ENCODE peak calls at places on chromosomes 7 and 10, in ten cellular contexts. P is endodermal cell, T is tibial artery, I is astrocyte of the spinal cord, M is OCI-LY7, D is endothelial cell, Q is upper lobe of right lung, A is RWPE1, O is GM06990, N is SK-N-SH. X is an unnamed sample.

GRCh38 chr10:46026106-46026505 is 4.3 kb downstream of the NCOA4 start:
- DNase-seq in P (no peak), T (no peak), I (no peak), M (no peak), D (no peak), Q (no peak), A (no peak), O (no peak), N (no peak), X (no peak)

GRCh38 chr7:85191383-85191782 is 4.5 kb upstream of the SEMA3D start:
- DNase-seq in P (no peak), T (no peak), I (peak), M (peak), D (no peak), Q (no peak), A (peak), O (no peak), N (peak), X (no peak)

GRCh38 chr10:43234471-43235041 is 32.3 kb downstream of the RASGEF1A start:
- DNase-seq in P (peak), T (no peak), I (no peak), M (no peak), D (peak), Q (peak), A (no peak), O (no peak), N (no peak), X (no peak)

GRCh38 chr7:97004931-97005763 is at the start of gene DLX6:
- DNase-seq in P (peak), T (no peak), I (no peak), M (no peak), D (no peak), Q (no peak), A (peak), O (no peak), N (peak), X (peak)

GRCh38 chr7:98469088-98469487 is 68.2 kb upstream of the BAIAP2L1 start:
- DNase-seq in P (no peak), T (no peak), I (no peak), M (no peak), D (no peak), Q (no peak), A (no peak), O (no peak), N (no peak), X (no peak)

GRCh38 chr7:108196004-108196403 is 65.8 kb upstream of the LAMB4 start:
- DNase-seq in P (no peak), T (no peak), I (peak), M (no peak), D (no peak), Q (no peak), A (no peak), O (no peak), N (no peak), X (no peak)

GRCh38 chr7:105429746-105430612 is 41.3 kb upstream of the SRPK2 start:
- DNase-seq in P (peak), T (peak), I (peak), M (peak), D (peak), Q (peak), A (peak), O (peak), N (peak), X (peak)

GRCh38 chr10:72802291-72803118 is 91.0 kb upstream of the OIT3 start:
- DNase-seq in P (no peak), T (no peak), I (peak), M (no peak), D (no peak), Q (no peak), A (peak), O (no peak), N (no peak), X (peak)

GRCh38 chr10:22849077-22849810 is 78.6 kb upstream of the ARMC3 start:
- DNase-seq in P (no peak), T (peak), I (peak), M (no peak), D (no peak), Q (peak), A (no peak), O (no peak), N (no peak), X (no peak)

GRCh38 chr7:117138943-117139690 is 183.7 kb downstream of the WNT2 start:
- DNase-seq in P (no peak), T (no peak), I (no peak), M (no peak), D (no peak), Q (no peak), A (no peak), O (no peak), N (no peak), X (no peak)

GRCh38 chr10:118310822-118311221 is 31.3 kb downstream of the FAM204A start:
- DNase-seq in P (no peak), T (no peak), I (peak), M (no peak), D (no peak), Q (no peak), A (no peak), O (no peak), N (no peak), X (no peak)

GRCh38 chr10:118698421-118698820 is 56.3 kb downstream of the CACUL1 start:
- DNase-seq in P (peak), T (no peak), I (peak), M (no peak), D (no peak), Q (no peak), A (peak), O (peak), N (peak), X (peak)

GRCh38 chr7:147308539-147308938 is 1191.9 kb downstream of the CNTNAP2 start:
- DNase-seq in P (peak), T (no peak), I (no peak), M (no peak), D (no peak), Q (no peak), A (no peak), O (no peak), N (no peak), X (no peak)

GRCh38 chr7:33191326-33191725 is 62.0 kb downstream of the BBS9 start:
- DNase-seq in P (no peak), T (no peak), I (no peak), M (peak), D (no peak), Q (no peak), A (peak), O (no peak), N (no peak), X (peak)
- TF ChIP-seq CTCF in P (peak), T (no peak), I (no peak), M (no peak), D (no peak), Q (no peak), A (no peak), O (no peak), N (no peak), X (no peak)

DNA sequence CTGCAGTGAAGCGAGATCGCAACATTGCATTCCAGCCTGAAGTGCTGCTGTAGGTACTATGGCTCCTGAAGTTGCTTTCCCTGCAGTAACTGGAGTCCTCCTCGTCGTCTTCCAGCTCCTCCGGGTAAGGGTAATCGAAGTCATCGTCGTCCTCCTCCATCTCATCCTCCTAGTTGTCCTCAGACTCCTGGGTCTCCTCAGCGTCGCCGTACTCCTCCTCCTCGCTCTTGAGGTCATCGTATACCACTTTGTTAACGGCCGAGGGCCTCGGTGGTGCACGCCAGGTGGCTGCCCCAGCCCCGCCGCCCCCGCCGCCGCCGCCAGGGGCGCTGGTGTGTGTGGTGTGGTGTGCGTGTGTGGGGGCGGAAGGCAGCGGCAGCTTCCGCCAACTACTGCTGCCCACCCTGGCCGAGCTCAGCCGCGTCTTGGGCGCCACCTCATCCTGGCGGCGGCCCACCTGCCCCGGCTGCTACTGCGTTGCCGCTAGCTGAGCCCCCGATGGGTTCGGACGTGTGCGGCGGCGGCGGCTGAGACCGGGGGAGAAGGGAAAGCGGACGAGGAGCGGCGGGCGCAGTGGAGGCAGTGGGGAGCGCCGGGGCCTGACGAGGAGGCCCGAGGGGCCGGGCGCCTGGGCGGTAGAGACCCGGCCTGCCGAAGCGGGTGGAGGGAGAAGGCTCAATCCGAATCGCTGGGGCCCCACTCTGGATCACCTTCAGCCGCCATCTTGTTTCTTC is 11.8 kb upstream of the ACBD5 start:
- DNase-seq in P (peak), T (peak), I (peak), M (no peak), D (peak), Q (peak), A (peak), O (peak), N (no peak), X (peak)
- TF ChIP-seq CTCF in P (peak), T (peak), I (peak), M (no peak), D (peak), Q (peak), A (peak), O (peak), N (no peak), X (peak)

DNA sequence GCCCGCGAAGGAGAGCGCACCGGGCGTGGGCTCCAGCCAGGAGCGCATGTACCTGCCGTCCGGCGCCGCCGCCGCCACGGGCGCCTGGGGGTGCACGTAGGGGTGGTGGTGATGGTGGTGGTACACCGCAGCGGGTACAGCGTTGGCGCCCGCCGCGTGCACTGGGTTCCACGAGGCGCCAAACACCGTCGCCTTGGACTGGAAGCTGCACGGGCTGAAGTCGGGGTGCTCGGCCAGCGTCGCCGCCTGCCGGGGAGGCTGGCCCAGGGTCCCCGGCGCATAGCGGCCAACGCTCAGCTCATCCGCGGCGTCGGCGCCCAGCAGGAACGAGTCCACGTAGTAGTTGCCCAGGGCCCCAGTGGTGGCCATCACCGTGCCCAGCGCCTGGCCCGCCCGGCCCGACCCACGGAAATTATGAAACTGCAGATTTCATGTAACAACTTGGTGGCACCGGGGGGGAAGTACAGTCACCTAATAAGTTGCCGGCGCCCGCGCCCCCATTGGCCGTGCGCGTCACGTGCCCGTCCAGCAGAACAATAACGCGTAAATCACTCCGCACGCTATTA is at the start of gene HOXA9:
- DNase-seq in P (no peak), T (peak), I (peak), M (no peak), D (no peak), Q (peak), A (peak), O (no peak), N (no peak), X (no peak)
- TF ChIP-seq CTCF in P (no peak), T (peak), I (peak), M (no peak), D (no peak), Q (no peak), A (no peak), O (no peak), N (no peak), X (no peak)

GRCh38 chr7:143408686-143409551 is at the start of gene EPHA1:
- DNase-seq in P (peak), T (no peak), I (no peak), M (no peak), D (no peak), Q (peak), A (peak), O (no peak), N (no peak), X (peak)
- TF ChIP-seq CTCF in P (peak), T (peak), I (peak), M (peak), D (peak), Q (peak), A (peak), O (peak), N (no peak), X (peak)

GRCh38 chr7:82017334-82017943 is 247.6 kb upstream of the HGF start:
- DNase-seq in P (no peak), T (no peak), I (peak), M (peak), D (no peak), Q (no peak), A (peak), O (no peak), N (peak), X (no peak)
- TF ChIP-seq CTCF in P (peak), T (peak), I (peak), M (peak), D (peak), Q (peak), A (peak), O (peak), N (peak), X (peak)

DNA sequence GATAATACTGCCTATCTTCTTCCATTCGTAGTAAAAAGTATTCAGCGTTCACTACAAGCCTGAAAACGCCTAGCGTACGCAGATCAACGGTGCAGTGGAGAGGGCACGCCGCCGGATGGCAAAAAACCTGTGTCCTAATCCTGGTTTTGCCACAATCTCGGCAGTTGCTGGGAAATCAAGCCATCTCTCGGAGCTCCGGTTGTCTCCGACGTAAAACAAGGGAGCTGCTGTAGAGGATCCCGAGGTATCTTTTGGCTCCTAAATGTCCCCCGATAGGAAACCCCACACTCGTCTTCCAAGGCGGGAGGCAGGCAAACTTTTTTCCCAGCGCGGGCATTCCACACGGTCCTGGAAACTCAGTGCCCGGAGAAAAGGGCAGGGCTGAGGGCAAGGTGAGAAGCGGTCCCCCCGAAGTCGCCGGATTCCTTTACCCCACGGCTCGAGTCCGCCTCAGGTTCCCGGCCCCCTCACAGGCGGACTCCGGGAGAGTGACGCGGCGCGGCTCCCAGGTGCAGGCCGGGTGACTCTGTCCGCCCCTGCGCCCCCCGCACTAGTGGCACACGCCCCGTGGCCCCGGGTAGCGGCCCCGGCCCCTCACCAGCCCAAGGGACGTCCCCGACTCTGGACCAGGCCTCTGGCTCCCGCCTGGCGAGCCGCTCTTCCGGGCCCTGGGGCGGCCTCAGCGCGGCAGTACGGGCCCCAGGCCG is 649 bp downstream of the IDE start:
- DNase-seq in P (peak), T (no peak), I (peak), M (peak), D (peak), Q (no peak), A (peak), O (no peak), N (peak), X (peak)
- TF ChIP-seq CTCF in P (peak), T (no peak), I (peak), M (peak), D (no peak), Q (peak), A (no peak), O (no peak), N (peak), X (no peak)

GRCh38 chr7:137816696-137817320 is 30.0 kb downstream of the DGKI start:
- DNase-seq in P (no peak), T (no peak), I (no peak), M (no peak), D (no peak), Q (no peak), A (no peak), O (no peak), N (no peak), X (no peak)
- TF ChIP-seq CTCF in P (peak), T (no peak), I (peak), M (peak), D (no peak), Q (no peak), A (no peak), O (peak), N (peak), X (peak)

GRCh38 chr10:111348049-111348448 is 271.2 kb downstream of the ADRA2A start:
- DNase-seq in P (no peak), T (no peak), I (no peak), M (no peak), D (no peak), Q (no peak), A (no peak), O (no peak), N (no peak), X (no peak)

GRCh38 chr10:111347386-111348005 is 270.7 kb downstream of the ADRA2A start:
- DNase-seq in P (no peak), T (no peak), I (no peak), M (no peak), D (peak), Q (no peak), A (no peak), O (no peak), N (no peak), X (no peak)

GRCh38 chr10:111344804-111345203 is 268.0 kb downstream of the ADRA2A start:
- DNase-seq in P (peak), T (no peak), I (no peak), M (peak), D (no peak), Q (no peak), A (no peak), O (no peak), N (peak), X (no peak)
- TF ChIP-seq CTCF in P (peak), T (no peak), I (no peak), M (peak), D (peak), Q (no peak), A (peak), O (peak), N (no peak), X (peak)

DNA sequence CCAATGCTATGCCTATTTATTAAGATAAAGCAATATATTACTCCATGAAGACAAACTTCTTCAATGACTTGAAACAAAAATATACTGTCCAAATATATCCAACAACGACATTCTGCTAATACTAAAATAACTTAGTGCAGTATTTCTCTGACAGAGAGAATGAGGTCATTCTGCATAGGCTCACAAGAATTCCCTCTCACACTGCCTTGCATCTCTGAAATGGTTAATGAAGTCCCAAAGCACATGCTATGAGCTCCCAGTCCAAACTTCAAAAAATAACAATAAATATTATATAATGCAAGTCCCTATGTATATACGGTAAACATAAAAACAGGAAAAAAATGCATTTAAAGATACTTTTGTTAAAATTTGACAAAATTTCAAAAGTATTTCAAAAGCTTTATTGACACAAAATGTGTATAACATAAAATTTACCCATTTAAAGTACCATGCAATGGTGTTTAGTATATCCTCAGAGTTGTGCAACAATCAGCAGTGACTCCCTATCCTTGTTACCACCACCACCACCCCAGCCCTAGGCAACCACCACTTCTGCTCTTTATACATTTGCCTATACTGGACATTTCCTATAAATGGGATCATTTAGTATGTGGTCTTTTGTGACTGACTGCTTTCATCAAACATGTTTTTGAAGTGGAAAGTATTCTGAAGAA is 27.6 kb downstream of the CHCHD3 start:
- DNase-seq in P (no peak), T (no peak), I (peak), M (no peak), D (no peak), Q (no peak), A (no peak), O (no peak), N (no peak), X (no peak)
- TF ChIP-seq CTCF in P (no peak), T (no peak), I (no peak), M (no peak), D (no peak), Q (no peak), A (no peak), O (no peak), N (no peak), X (no peak)

DNA sequence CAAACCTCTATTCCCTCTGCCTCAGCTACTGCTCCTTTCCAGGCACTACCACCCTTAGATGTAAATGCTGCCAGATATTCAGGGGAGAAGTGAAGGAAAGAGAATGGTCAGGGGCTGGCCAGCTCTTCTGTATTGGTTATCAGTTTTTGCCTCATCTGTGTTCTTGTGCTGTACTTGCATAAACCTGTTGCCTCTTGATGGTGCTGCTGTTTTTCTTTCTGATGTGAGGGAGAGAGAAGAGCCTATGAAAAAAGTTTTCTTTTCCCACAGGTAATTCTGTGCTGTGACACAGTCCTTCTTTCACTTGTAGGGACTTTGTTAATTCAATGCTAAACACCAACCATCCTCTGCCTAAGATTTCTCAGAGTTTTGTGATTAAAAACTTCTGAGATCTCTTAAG is 57.5 kb downstream of the STK31 start:
- DNase-seq in P (no peak), T (no peak), I (no peak), M (no peak), D (no peak), Q (no peak), A (no peak), O (no peak), N (no peak), X (no peak)
- TF ChIP-seq CTCF in P (no peak), T (no peak), I (no peak), M (no peak), D (no peak), Q (no peak), A (no peak), O (no peak), N (no peak), X (no peak)

X was measured in GM13977.